ENCODE peak calls at places on chromosomes 1 and 21, in five cellular contexts. P, L, O, J and H are unnamed samples.

GRCh38 chr1:68028566-68028965 is 21.9 kb downstream of the DIRAS3 start:
- DNase-seq in J (no peak), L (no peak), P (no peak), O (no peak), H (no peak)

GRCh38 chr21:45019076-45019886 is 55.1 kb upstream of the ADARB1 start:
- DNase-seq in J (peak; percentile 33), O (no peak), P (no peak), L (no peak), H (peak; percentile 72)

GRCh38 chr1:2547210-2548067 is 8.7 kb upstream of the TNFRSF14 start:
- DNase-seq in O (peak; percentile 74), L (no peak), P (no peak), J (no peak), H (no peak)

GRCh38 chr1:41358152-41358937 is 2.9 kb upstream of the FOXO6 start:
- DNase-seq in O (no peak), L (no peak), P (peak; percentile 31), J (peak; percentile 72), H (no peak)

GRCh38 chr1:23177438-23178380 is 9.1 kb upstream of the LUZP1 start:
- DNase-seq in L (peak; percentile 94), O (peak; percentile 61), P (peak; percentile 69), J (peak; percentile 89), H (peak; percentile 87)

GRCh38 chr21:23861908-23862504 is 1745.3 kb downstream of the MRPL39 start:
- DNase-seq in L (no peak), O (no peak), J (no peak), P (no peak), H (no peak)

GRCh38 chr1:162299018-162299417 is 77.6 kb downstream of the SPATA46 start:
- DNase-seq in J (no peak), O (no peak), L (no peak), P (no peak), H (no peak)

GRCh38 chr1:12121212-12122000 is 45.4 kb upstream of the TNFRSF1B start:
- DNase-seq in L (peak; percentile 92), J (no peak), O (no peak), P (no peak), H (peak; percentile 9)

GRCh38 chr21:24375201-24375600 is 1232.1 kb downstream of the MRPL39 start:
- DNase-seq in L (no peak), J (no peak), P (peak; percentile 7), O (peak; percentile 69), H (no peak)

GRCh38 chr1:22076346-22076745 is 23.8 kb downstream of the CDC42 start:
- DNase-seq in P (no peak), O (no peak), L (no peak), J (no peak), H (no peak)

GRCh38 chr1:9629445-9630201 is 21.9 kb upstream of the PIK3CD start:
- DNase-seq in P (peak; percentile 60), O (peak; percentile 80), J (peak; percentile 62), L (no peak), H (peak; percentile 95)

GRCh38 chr1:38235705-38236104 is 189.1 kb upstream of the POU3F1 start:
- DNase-seq in P (no peak), L (peak; percentile 79), O (no peak), J (no peak), H (no peak)

GRCh38 chr1:237779356-237779755 is 111.4 kb downstream of the ZP4 start:
- DNase-seq in O (no peak), L (no peak), P (no peak), J (no peak), H (no peak)

GRCh38 chr1:19395678-19396192 is 83.6 kb downstream of the SLC66A1 start:
- DNase-seq in P (no peak), J (no peak), O (no peak), L (no peak), H (no peak)

GRCh38 chr1:111948209-111949131 is 41.0 kb downstream of the KCND3 start:
- DNase-seq in L (peak; percentile 21), P (no peak), J (peak; percentile 61), O (no peak), H (peak; percentile 63)

GRCh38 chr1:149942207-149942606 is 5.5 kb upstream of the MTMR11 start:
- DNase-seq in O (peak; percentile 0), L (peak; percentile 62), P (peak; percentile 59), J (no peak), H (no peak)

GRCh38 chr1:223761416-223761815 is 49.1 kb downstream of the CAPN2 start:
- DNase-seq in P (no peak), L (peak; percentile 63), O (no peak), J (no peak), H (no peak)

DNA sequence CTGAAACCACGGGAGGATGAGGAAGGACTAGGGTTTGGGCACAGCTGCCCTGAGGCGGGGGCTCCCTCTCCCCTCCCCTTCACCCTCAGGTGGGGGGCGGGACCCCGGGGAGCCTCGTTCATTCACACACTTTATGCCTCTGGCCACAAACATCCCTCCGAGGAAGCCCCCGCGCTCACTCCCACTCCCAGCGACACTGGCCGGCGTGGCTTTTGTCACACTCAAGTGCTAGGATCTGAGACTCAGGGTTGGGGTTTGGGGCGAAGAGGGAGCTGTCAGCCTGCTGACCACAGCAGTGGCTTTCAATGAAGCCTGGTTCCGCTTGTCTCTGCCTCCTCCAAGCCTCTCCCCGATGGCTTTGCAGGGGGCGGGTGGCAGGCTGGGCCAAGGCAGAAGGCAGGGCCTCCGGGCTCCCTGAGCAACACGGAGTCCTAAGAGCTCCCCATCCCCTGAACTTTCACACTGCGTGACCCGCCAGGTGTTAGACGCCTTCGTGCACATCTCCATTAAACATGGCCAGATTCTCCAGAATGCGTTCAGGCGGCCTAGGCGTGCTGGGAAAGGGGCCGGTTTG is 178.1 kb downstream of the NPHP4 start:
- DNase-seq in J (no peak), P (no peak), O (no peak), L (no peak), H (peak; percentile 68)
- H3K9me3 ChIP-seq in J (no peaks in the 10 kb centered on the region), P (no peaks in the 10 kb centered on the region), O (no peaks in the 10 kb centered on the region), L (no peaks in the 10 kb centered on the region), H (no peaks in the 10 kb centered on the region)

DNA sequence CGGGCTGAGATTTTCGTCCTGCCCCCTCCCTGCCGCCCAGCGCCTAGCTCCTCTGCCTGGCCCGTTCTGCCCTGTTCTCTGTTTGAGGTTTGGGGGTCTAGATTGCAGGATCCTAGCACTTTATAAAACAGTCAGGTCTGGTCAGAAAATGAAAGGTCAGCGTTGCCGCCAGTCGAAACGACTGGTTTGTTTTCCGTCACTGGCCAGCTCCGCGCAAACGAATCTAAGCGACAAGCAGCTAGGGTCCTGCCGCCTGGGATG is 4.4 kb downstream of the GFI1 start:
- DNase-seq in L (peak; percentile 44), P (no peak), J (no peak), O (peak; percentile 19), H (peak; percentile 80)
- H3K4me1 ChIP-seq in L (peaks cover 19% of the 10 kb centered on the region), P (peaks cover 59% of the 10 kb centered on the region), J (peaks cover 62% of the 10 kb centered on the region), O (peaks cover 17% of the 10 kb centered on the region), H (peaks cover 75% of the 10 kb centered on the region)

GRCh38 chr1:82632164-82632563 is 831.4 kb downstream of the ADGRL2 start:
- DNase-seq in O (no peak), P (no peak), L (peak; percentile 1), J (no peak), H (no peak)
- H3K9me3 ChIP-seq in O (peaks cover 33% of the 10 kb centered on the region), P (no peaks in the 10 kb centered on the region), L (no peaks in the 10 kb centered on the region), J (no peaks in the 10 kb centered on the region), H (no peaks in the 10 kb centered on the region)

GRCh38 chr1:30786264-30786991 is 28.9 kb upstream of the LAPTM5 start:
- DNase-seq in O (no peak), P (no peak), L (no peak), J (peak; percentile 47), H (no peak)

GRCh38 chr1:30788580-30789387 is 31.2 kb upstream of the LAPTM5 start:
- DNase-seq in L (no peak), P (no peak), J (no peak), O (no peak), H (no peak)

GRCh38 chr1:30787856-30788495 is 30.4 kb upstream of the LAPTM5 start:
- DNase-seq in O (no peak), P (no peak), L (no peak), J (no peak), H (no peak)

GRCh38 chr1:30785714-30786113 is 28.1 kb upstream of the LAPTM5 start:
- DNase-seq in P (no peak), J (no peak), O (no peak), L (no peak), H (no peak)

GRCh38 chr1:30787266-30787665 is 29.7 kb upstream of the LAPTM5 start:
- DNase-seq in L (no peak), O (no peak), P (no peak), J (no peak), H (no peak)
- H3K4me1 ChIP-seq in L (no peaks in the 10 kb centered on the region), O (peaks cover 11% of the 10 kb centered on the region), P (peaks cover 5% of the 10 kb centered on the region), J (peaks cover 4% of the 10 kb centered on the region), H (no peaks in the 10 kb centered on the region)

DNA sequence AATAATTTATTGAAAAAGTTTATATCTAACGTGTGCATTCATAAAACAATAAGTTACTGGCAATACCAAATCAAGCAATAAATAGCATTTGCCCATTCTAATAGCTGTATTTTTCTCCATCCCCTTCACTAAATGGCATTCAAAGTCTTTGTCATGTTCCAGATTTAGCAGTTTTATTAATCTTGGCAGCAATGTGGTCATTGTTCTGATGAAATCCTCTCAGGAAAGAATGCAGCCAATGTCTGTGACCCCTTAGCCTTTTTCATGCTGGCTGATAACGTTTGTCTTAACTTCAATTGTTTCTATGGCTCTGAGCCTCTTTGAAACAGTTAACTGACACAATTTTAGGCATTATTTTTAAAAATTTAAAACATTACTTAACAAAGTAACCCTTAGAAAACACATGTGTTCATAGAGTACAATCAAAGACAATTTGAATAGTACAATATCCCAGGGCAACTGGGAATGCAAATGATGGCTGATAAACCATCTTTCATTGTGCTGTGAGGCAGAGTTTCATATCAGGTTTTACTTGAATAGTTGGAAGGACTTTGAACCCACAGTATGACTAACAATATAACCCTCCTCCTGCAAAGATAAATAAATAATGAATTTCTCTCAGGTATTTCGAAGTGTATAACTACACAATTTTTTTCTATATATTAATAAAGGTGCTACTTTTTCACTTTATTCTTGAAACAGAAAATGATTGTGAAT is 217.5 kb downstream of the LRRIQ3 start:
- DNase-seq in P (no peak), J (no peak), O (no peak), L (peak; percentile 1), H (no peak)
- H3K9me3 ChIP-seq in P (no peaks in the 10 kb centered on the region), J (no peaks in the 10 kb centered on the region), O (no peaks in the 10 kb centered on the region), L (no peaks in the 10 kb centered on the region), H (no peaks in the 10 kb centered on the region)

DNA sequence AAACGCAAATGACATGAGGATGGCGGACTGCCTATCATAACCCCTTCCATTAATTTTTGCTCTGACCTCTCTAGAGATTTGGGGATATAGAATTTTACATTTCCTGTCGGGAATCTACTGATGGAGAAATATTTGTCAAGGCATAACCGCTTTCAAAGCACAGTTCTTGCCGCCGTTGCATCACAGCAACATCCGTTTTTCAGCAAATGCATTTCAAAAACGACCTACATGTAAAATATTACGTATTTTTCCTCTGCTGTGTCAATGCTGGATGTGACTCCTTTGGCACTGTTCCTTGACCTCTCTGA is 4.9 kb downstream of the MIER1 start:
- DNase-seq in O (no peak), L (no peak), P (no peak), J (no peak), H (no peak)
- H3K4me1 ChIP-seq in O (peaks cover 63% of the 10 kb centered on the region), L (peaks cover 26% of the 10 kb centered on the region), P (peaks cover 48% of the 10 kb centered on the region), J (peaks cover 39% of the 10 kb centered on the region), H (peaks cover 24% of the 10 kb centered on the region)

GRCh38 chr1:106619080-106619826 is 437.2 kb upstream of the PRMT6 start:
- DNase-seq in O (no peak), J (no peak), L (no peak), P (no peak), H (no peak)
- H3K9me3 ChIP-seq in O (peaks cover 7% of the 10 kb centered on the region), J (no peaks in the 10 kb centered on the region), L (no peaks in the 10 kb centered on the region), P (no peaks in the 10 kb centered on the region), H (no peaks in the 10 kb centered on the region)